ENCODE peak calls at places on chromosomes 13 and 19, in seven cellular contexts. Z is astrocyte of the cerebellum, S is lower lobe of right lung, I is WTC11, X is lung, P is fibroblast of lung, C is epithelial cell of esophagus. J is an unnamed sample.

GRCh38 chr13:100130092-100130491 is 41.2 kb downstream of the PCCA start:
- DNase-seq in Z (no peak), P (peak), C (no peak), I (no peak), S (no peak), X (no peak), J (no peak)

GRCh38 chr19:19591133-19591825 is 27.2 kb downstream of the PBX4 start:
- DNase-seq in C (peak), P (peak), X (peak), I (peak), Z (peak), S (no peak), J (no peak)

GRCh38 chr13:40490086-40490723 is 176.2 kb downstream of the FOXO1 start:
- DNase-seq in Z (no peak), C (peak), S (no peak), I (no peak), X (no peak), P (no peak), J (no peak)

GRCh38 chr13:44116562-44117315 is 237.0 kb downstream of the LACC1 start:
- DNase-seq in S (no peak), X (no peak), I (no peak), P (peak), C (no peak), Z (no peak), J (no peak)

GRCh38 chr19:2983351-2984195 is 6.2 kb downstream of the TLE6 start:
- DNase-seq in S (no peak), X (no peak), P (peak), C (peak), Z (peak), I (peak), J (peak)

GRCh38 chr13:27659466-27659865 is 37.8 kb downstream of the POLR1D start:
- DNase-seq in P (no peak), C (no peak), I (no peak), Z (no peak), X (no peak), S (no peak), J (no peak)

GRCh38 chr13:113357529-113357928 is 6.4 kb downstream of the GRTP1 start:
- DNase-seq in S (no peak), X (no peak), I (no peak), C (no peak), Z (peak), P (peak), J (no peak)

GRCh38 chr13:47553329-47553977 is 447.6 kb downstream of the SUCLA2 start:
- DNase-seq in X (no peak), C (no peak), Z (no peak), S (no peak), P (no peak), I (no peak), J (no peak)

GRCh38 chr13:31670831-31671617 is 68.3 kb upstream of the RXFP2 start:
- DNase-seq in X (no peak), I (no peak), C (no peak), P (no peak), S (no peak), Z (no peak), J (no peak)

GRCh38 chr19:52237771-52238400 is 31.5 kb upstream of the ZNF766 start:
- DNase-seq in C (peak), P (peak), X (peak), I (peak), S (peak), Z (peak), J (peak)

GRCh38 chr19:43699506-43700367 is 16.1 kb upstream of the IRGC start:
- DNase-seq in Z (no peak), S (peak), I (peak), P (peak), X (no peak), C (no peak), J (peak)

GRCh38 chr19:8682931-8683330 is 15.7 kb downstream of the ACTL9 start:
- DNase-seq in Z (no peak), P (no peak), C (no peak), I (no peak), S (no peak), X (no peak), J (no peak)

GRCh38 chr19:47176627-47177090 is 46.0 kb downstream of the SAE1 start:
- DNase-seq in X (no peak), Z (peak), P (peak), I (no peak), S (no peak), C (peak), J (no peak)

GRCh38 chr19:52270266-52270885 is 989 bp downstream of the ZNF766 start:
- DNase-seq in I (no peak), C (peak), P (peak), S (no peak), X (peak), Z (no peak), J (peak)

GRCh38 chr13:108816381-108816780 is 187.0 kb downstream of the MYO16 start:
- DNase-seq in S (no peak), X (no peak), C (no peak), Z (no peak), I (no peak), P (no peak), J (no peak)

GRCh38 chr13:107867701-107868661 is 347.4 kb downstream of the LIG4 start:
- DNase-seq in P (peak), S (no peak), C (peak), I (peak), X (no peak), Z (no peak), J (peak)

GRCh38 chr19:10316229-10317044 is 622 bp upstream of the FDX2 start:
- DNase-seq in X (no peak), P (no peak), S (no peak), I (no peak), Z (no peak), C (no peak), J (no peak)

GRCh38 chr19:46753420-46754155 is 7.3 kb upstream of the STRN4 start:
- DNase-seq in P (no peak), S (no peak), I (peak), C (peak), Z (no peak), X (peak), J (peak)

GRCh38 chr13:80342541-80343371 is 1.8 kb upstream of the SPRY2 start:
- DNase-seq in Z (no peak), I (peak), S (peak), X (peak), C (peak), P (peak), J (peak)

GRCh38 chr13:51523082-51523518 is 61.2 kb upstream of the WDFY2 start:
- DNase-seq in X (peak), P (peak), I (no peak), Z (no peak), C (peak), S (no peak), J (no peak)

GRCh38 chr13:98878421-98879126 is 99.3 kb downstream of the DOCK9 start:
- DNase-seq in P (no peak), Z (no peak), S (no peak), I (no peak), C (no peak), X (no peak), J (no peak)

GRCh38 chr19:47107201-47107952 is 6.2 kb downstream of the ZC3H4 start:
- DNase-seq in C (peak), P (no peak), X (no peak), S (no peak), Z (no peak), I (no peak), J (no peak)

GRCh38 chr13:29548722-29549446 is 46.6 kb downstream of the SLC7A1 start:
- DNase-seq in C (no peak), I (no peak), X (no peak), Z (peak), S (no peak), P (peak), J (no peak)

GRCh38 chr13:21741396-21741795 is 70.5 kb downstream of the FGF9 start:
- DNase-seq in Z (no peak), P (no peak), S (no peak), C (no peak), X (no peak), I (no peak), J (no peak)

GRCh38 chr13:113474179-113474578 is 16.3 kb downstream of the DCUN1D2 start:
- DNase-seq in S (peak), I (no peak), X (peak), C (peak), Z (no peak), P (no peak), J (no peak)

GRCh38 chr13:73989244-73989843 is 144.9 kb downstream of the KLF12 start:
- DNase-seq in P (no peak), I (no peak), X (no peak), C (no peak), Z (no peak), S (no peak), J (no peak)

GRCh38 chr13:26590379-26590778 is 32.9 kb downstream of the WASF3 start:
- DNase-seq in P (no peak), Z (no peak), X (no peak), I (no peak), C (no peak), S (no peak), J (no peak)
- TF ChIP-seq CTCF in P (no peak), Z (no peak), X (no peak), I (no peak), C (no peak), S (no peak), J (no peak)

GRCh38 chr13:60221581-60221980 is 57.9 kb upstream of the DIAPH3 start:
- DNase-seq in P (no peak), Z (no peak), X (no peak), C (no peak), I (no peak), S (no peak), J (no peak)

GRCh38 chr13:60230593-60230992 is 66.9 kb upstream of the DIAPH3 start:
- DNase-seq in Z (no peak), I (no peak), X (no peak), P (peak), C (peak), S (no peak), J (no peak)

GRCh38 chr13:60229708-60230272 is 66.1 kb upstream of the DIAPH3 start:
- DNase-seq in Z (no peak), X (no peak), P (peak), C (no peak), S (no peak), I (no peak), J (no peak)

GRCh38 chr13:60227168-60227567 is 63.4 kb upstream of the DIAPH3 start:
- DNase-seq in X (no peak), I (no peak), P (peak), C (no peak), Z (no peak), S (no peak), J (no peak)

GRCh38 chr13:60226507-60226906 is 62.8 kb upstream of the DIAPH3 start:
- DNase-seq in S (no peak), P (peak), I (peak), C (peak), Z (no peak), X (no peak), J (peak)
- TF ChIP-seq CTCF in S (no peak), P (peak), I (no peak), C (peak), Z (peak), X (no peak), J (no peak)

GRCh38 chr19:49664171-49665070 is 1.2 kb downstream of the IRF3 start:
- DNase-seq in P (peak), I (peak), C (peak), X (peak), Z (no peak), S (peak), J (peak)
- TF ChIP-seq CTCF in P (no peak), I (no peak), C (peak), X (peak), Z (peak), S (peak), J (no peak)

DNA sequence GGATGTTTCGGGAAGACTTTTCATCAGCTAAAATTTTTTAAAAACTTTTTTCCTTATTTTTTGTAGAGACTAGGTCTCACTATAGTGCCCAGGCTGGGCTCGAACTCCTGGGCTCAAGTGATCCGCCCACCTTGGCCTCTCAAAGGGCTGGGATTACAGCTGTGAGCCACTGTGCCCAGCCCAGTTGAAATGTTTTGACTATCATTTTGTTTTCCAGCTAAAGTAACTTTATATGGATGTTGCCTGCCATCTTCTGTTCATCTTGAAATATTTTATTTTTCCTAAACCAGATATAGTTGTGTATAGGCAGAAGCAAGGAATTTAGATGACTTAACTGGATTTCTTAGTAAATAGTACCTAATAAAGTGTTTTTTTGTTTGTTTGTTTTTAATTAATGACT is 7.0 kb downstream of the CAB39L start:
- DNase-seq in S (no peak), I (no peak), X (no peak), P (peak), C (peak), Z (no peak), J (no peak)
- TF ChIP-seq CTCF in S (no peak), I (no peak), X (no peak), P (no peak), C (no peak), Z (no peak), J (no peak)

J was measured in endothelial cell.